ENCODE peak calls at places on chromosomes 11 and 22, in ten cellular contexts. One of them, this sample, is unnamed. For H3K4me1, the result is how much of the 10 kb centered on the place peaks cover.

GRCh38 chr22:42202048-42202447 is 68.4 kb downstream of the TCF20 start:
- DNase-seq in IMR-90: no peak
- DNase-seq in cardiac muscle cell: no peak
- DNase-seq in left ventricle myocardium inferior: no peak
- DNase-seq in neural progenitor cell: no peak
- DNase-seq in spleen: no peak
- DNase-seq in ovary: no peak
- DNase-seq in psoas muscle: no peak
- DNase-seq in heart left ventricle: no peak
- DNase-seq in mesendoderm: no peak
- DNase-seq in this sample: no peak

GRCh38 chr11:45518096-45518852 is 147.1 kb downstream of the CHST1 start:
- DNase-seq in IMR-90: no peak
- DNase-seq in neural progenitor cell: peak
- DNase-seq in heart left ventricle: no peak
- DNase-seq in ovary: no peak
- DNase-seq in left ventricle myocardium inferior: no peak
- DNase-seq in psoas muscle: no peak
- DNase-seq in spleen: no peak
- DNase-seq in cardiac muscle cell: peak
- DNase-seq in mesendoderm: peak
- DNase-seq in this sample: no peak

GRCh38 chr11:44928144-44928543 is 22.5 kb downstream of the TP53I11 start:
- DNase-seq in neural progenitor cell: no peak
- DNase-seq in IMR-90: no peak
- DNase-seq in psoas muscle: no peak
- DNase-seq in mesendoderm: peak
- DNase-seq in heart left ventricle: no peak
- DNase-seq in left ventricle myocardium inferior: no peak
- DNase-seq in ovary: no peak
- DNase-seq in spleen: no peak
- DNase-seq in cardiac muscle cell: no peak
- DNase-seq in this sample: no peak

GRCh38 chr11:76578655-76579046 is 91.9 kb downstream of the LRRC32 start:
- DNase-seq in ovary: peak
- DNase-seq in left ventricle myocardium inferior: peak
- DNase-seq in psoas muscle: peak
- DNase-seq in cardiac muscle cell: no peak
- DNase-seq in mesendoderm: peak
- DNase-seq in spleen: peak
- DNase-seq in heart left ventricle: peak
- DNase-seq in neural progenitor cell: peak
- DNase-seq in IMR-90: no peak
- DNase-seq in this sample: peak

GRCh38 chr22:25496396-25497064 is 67.9 kb upstream of the GRK3 start:
- DNase-seq in neural progenitor cell: no peak
- DNase-seq in heart left ventricle: no peak
- DNase-seq in mesendoderm: no peak
- DNase-seq in ovary: no peak
- DNase-seq in cardiac muscle cell: no peak
- DNase-seq in IMR-90: peak
- DNase-seq in spleen: no peak
- DNase-seq in left ventricle myocardium inferior: no peak
- DNase-seq in psoas muscle: no peak
- DNase-seq in this sample: no peak

GRCh38 chr11:44010789-44011251 is 37.0 kb upstream of the ACCSL start:
- DNase-seq in spleen: no peak
- DNase-seq in IMR-90: peak
- DNase-seq in neural progenitor cell: no peak
- DNase-seq in left ventricle myocardium inferior: no peak
- DNase-seq in ovary: peak
- DNase-seq in psoas muscle: no peak
- DNase-seq in heart left ventricle: no peak
- DNase-seq in mesendoderm: no peak
- DNase-seq in cardiac muscle cell: no peak
- DNase-seq in this sample: no peak

GRCh38 chr22:29689872-29690213 is 30.0 kb upstream of the CABP7 start:
- DNase-seq in psoas muscle: peak
- DNase-seq in mesendoderm: peak
- DNase-seq in left ventricle myocardium inferior: peak
- DNase-seq in heart left ventricle: peak
- DNase-seq in ovary: peak
- DNase-seq in cardiac muscle cell: peak
- DNase-seq in IMR-90: peak
- DNase-seq in neural progenitor cell: peak
- DNase-seq in spleen: peak
- DNase-seq in this sample: no peak

GRCh38 chr22:46911341-46911740 is 148.9 kb downstream of the TBC1D22A start:
- DNase-seq in psoas muscle: no peak
- DNase-seq in left ventricle myocardium inferior: no peak
- DNase-seq in heart left ventricle: no peak
- DNase-seq in spleen: no peak
- DNase-seq in neural progenitor cell: no peak
- DNase-seq in ovary: no peak
- DNase-seq in mesendoderm: no peak
- DNase-seq in IMR-90: no peak
- DNase-seq in cardiac muscle cell: no peak
- DNase-seq in this sample: no peak

GRCh38 chr11:36349345-36350136 is 53.5 kb downstream of the PRR5L start:
- DNase-seq in left ventricle myocardium inferior: no peak
- DNase-seq in ovary: no peak
- DNase-seq in heart left ventricle: no peak
- DNase-seq in psoas muscle: no peak
- DNase-seq in cardiac muscle cell: no peak
- DNase-seq in spleen: no peak
- DNase-seq in neural progenitor cell: peak
- DNase-seq in mesendoderm: no peak
- DNase-seq in IMR-90: no peak
- DNase-seq in this sample: no peak

GRCh38 chr11:17707833-17708232 is 11.5 kb upstream of the MYOD1 start:
- DNase-seq in psoas muscle: no peak
- DNase-seq in heart left ventricle: no peak
- DNase-seq in left ventricle myocardium inferior: no peak
- DNase-seq in ovary: no peak
- DNase-seq in IMR-90: no peak
- DNase-seq in spleen: no peak
- DNase-seq in neural progenitor cell: no peak
- DNase-seq in cardiac muscle cell: no peak
- DNase-seq in mesendoderm: no peak
- DNase-seq in this sample: no peak

GRCh38 chr11:102426000-102426399 is 26.6 kb downstream of the TMEM123 start:
- DNase-seq in neural progenitor cell: no peak
- DNase-seq in IMR-90: no peak
- DNase-seq in heart left ventricle: no peak
- DNase-seq in psoas muscle: no peak
- DNase-seq in mesendoderm: no peak
- DNase-seq in ovary: no peak
- DNase-seq in left ventricle myocardium inferior: no peak
- DNase-seq in spleen: no peak
- DNase-seq in cardiac muscle cell: no peak
- DNase-seq in this sample: no peak

GRCh38 chr11:102429691-102430090 is 22.9 kb downstream of the TMEM123 start:
- DNase-seq in left ventricle myocardium inferior: no peak
- DNase-seq in cardiac muscle cell: no peak
- DNase-seq in ovary: no peak
- DNase-seq in IMR-90: no peak
- DNase-seq in heart left ventricle: no peak
- DNase-seq in spleen: no peak
- DNase-seq in psoas muscle: no peak
- DNase-seq in neural progenitor cell: no peak
- DNase-seq in mesendoderm: no peak
- DNase-seq in this sample: no peak

GRCh38 chr11:102426570-102426969 is 26.0 kb downstream of the TMEM123 start:
- DNase-seq in ovary: no peak
- DNase-seq in heart left ventricle: no peak
- DNase-seq in cardiac muscle cell: no peak
- DNase-seq in left ventricle myocardium inferior: no peak
- DNase-seq in neural progenitor cell: no peak
- DNase-seq in IMR-90: no peak
- DNase-seq in mesendoderm: no peak
- DNase-seq in spleen: no peak
- DNase-seq in psoas muscle: no peak
- DNase-seq in this sample: no peak

GRCh38 chr11:102428696-102429095 is 23.9 kb downstream of the TMEM123 start:
- DNase-seq in heart left ventricle: no peak
- DNase-seq in psoas muscle: no peak
- DNase-seq in IMR-90: no peak
- DNase-seq in ovary: no peak
- DNase-seq in spleen: no peak
- DNase-seq in cardiac muscle cell: no peak
- DNase-seq in mesendoderm: no peak
- DNase-seq in left ventricle myocardium inferior: no peak
- DNase-seq in neural progenitor cell: no peak
- DNase-seq in this sample: no peak

DNA sequence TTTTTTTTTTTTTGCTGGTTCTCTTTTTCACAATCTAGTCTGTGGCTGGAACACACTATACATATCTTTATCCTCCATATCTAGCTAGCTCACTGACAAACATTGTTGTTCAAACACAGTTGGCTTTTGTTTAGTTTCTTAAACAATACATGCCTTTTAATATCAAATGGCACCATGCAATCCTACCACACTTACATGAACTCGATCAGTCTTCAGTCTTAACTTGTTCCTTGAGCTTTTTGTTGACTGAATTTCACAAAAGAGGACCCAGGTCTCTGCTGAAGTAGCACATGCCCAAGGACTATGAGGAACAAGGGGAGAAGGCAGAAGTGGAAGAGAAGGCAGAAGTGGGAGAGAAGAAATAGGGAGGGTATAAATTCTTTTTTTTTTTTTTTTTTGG is 25.5 kb downstream of the TMEM123 start:
- DNase-seq in ovary: no peak
- DNase-seq in IMR-90: no peak
- DNase-seq in psoas muscle: no peak
- DNase-seq in neural progenitor cell: no peak
- DNase-seq in heart left ventricle: no peak
- DNase-seq in mesendoderm: no peak
- DNase-seq in left ventricle myocardium inferior: no peak
- DNase-seq in spleen: no peak
- DNase-seq in cardiac muscle cell: no peak
- DNase-seq in this sample: no peak
- H3K4me1 ChIP-seq in ovary: under half
- H3K4me1 ChIP-seq in IMR-90: under half
- H3K4me1 ChIP-seq in psoas muscle: under half
- H3K4me1 ChIP-seq in neural progenitor cell: under half
- H3K4me1 ChIP-seq in heart left ventricle: under half
- H3K4me1 ChIP-seq in mesendoderm: under half
- H3K4me1 ChIP-seq in left ventricle myocardium inferior: half or more
- H3K4me1 ChIP-seq in spleen: half or more
- H3K4me1 ChIP-seq in cardiac muscle cell: under half
- H3K4me1 ChIP-seq in this sample: under half

GRCh38 chr11:123064268-123064657 is 2.3 kb upstream of the HSPA8 start:
- DNase-seq in ovary: no peak
- DNase-seq in neural progenitor cell: no peak
- DNase-seq in cardiac muscle cell: no peak
- DNase-seq in psoas muscle: no peak
- DNase-seq in IMR-90: no peak
- DNase-seq in left ventricle myocardium inferior: no peak
- DNase-seq in heart left ventricle: no peak
- DNase-seq in mesendoderm: no peak
- DNase-seq in spleen: no peak
- DNase-seq in this sample: no peak
- H3K4me3 ChIP-seq in ovary: no peak
- H3K4me3 ChIP-seq in neural progenitor cell: peak
- H3K4me3 ChIP-seq in cardiac muscle cell: peak
- H3K4me3 ChIP-seq in psoas muscle: peak
- H3K4me3 ChIP-seq in IMR-90: no peak
- H3K4me3 ChIP-seq in left ventricle myocardium inferior: peak
- H3K4me3 ChIP-seq in heart left ventricle: peak
- H3K4me3 ChIP-seq in mesendoderm: no peak
- H3K4me3 ChIP-seq in spleen: no peak
- H3K4me3 ChIP-seq in this sample: no peak

GRCh38 chr11:78166832-78167469 is 21.5 kb downstream of the KCTD21 start:
- DNase-seq in psoas muscle: no peak
- DNase-seq in cardiac muscle cell: peak
- DNase-seq in neural progenitor cell: no peak
- DNase-seq in mesendoderm: no peak
- DNase-seq in left ventricle myocardium inferior: no peak
- DNase-seq in heart left ventricle: no peak
- DNase-seq in IMR-90: no peak
- DNase-seq in ovary: no peak
- DNase-seq in spleen: no peak
- DNase-seq in this sample: no peak
- H3K27ac ChIP-seq in psoas muscle: no peak
- H3K27ac ChIP-seq in cardiac muscle cell: peak
- H3K27ac ChIP-seq in neural progenitor cell: no peak
- H3K27ac ChIP-seq in mesendoderm: no peak
- H3K27ac ChIP-seq in left ventricle myocardium inferior: peak
- H3K27ac ChIP-seq in heart left ventricle: no peak
- H3K27ac ChIP-seq in IMR-90: no peak
- H3K27ac ChIP-seq in ovary: peak
- H3K27ac ChIP-seq in spleen: no peak
- H3K27ac ChIP-seq in this sample: no peak

GRCh38 chr11:2781413-2782274 is 81.8 kb upstream of the KCNQ1OT1 start:
- DNase-seq in left ventricle myocardium inferior: peak
- DNase-seq in mesendoderm: no peak
- DNase-seq in cardiac muscle cell: no peak
- DNase-seq in spleen: peak
- DNase-seq in IMR-90: peak
- DNase-seq in ovary: peak
- DNase-seq in neural progenitor cell: no peak
- DNase-seq in psoas muscle: no peak
- DNase-seq in heart left ventricle: peak
- DNase-seq in this sample: peak
- H3K4me1 ChIP-seq in left ventricle myocardium inferior: half or more
- H3K4me1 ChIP-seq in mesendoderm: under half
- H3K4me1 ChIP-seq in cardiac muscle cell: under half
- H3K4me1 ChIP-seq in spleen: under half
- H3K4me1 ChIP-seq in IMR-90: under half
- H3K4me1 ChIP-seq in ovary: under half
- H3K4me1 ChIP-seq in neural progenitor cell: under half
- H3K4me1 ChIP-seq in psoas muscle: under half
- H3K4me1 ChIP-seq in heart left ventricle: under half
- H3K4me1 ChIP-seq in this sample: under half

GRCh38 chr22:31105282-31105929 is 2.0 kb downstream of the SELENOM start:
- DNase-seq in left ventricle myocardium inferior: no peak
- DNase-seq in IMR-90: no peak
- DNase-seq in spleen: peak
- DNase-seq in mesendoderm: no peak
- DNase-seq in heart left ventricle: no peak
- DNase-seq in cardiac muscle cell: no peak
- DNase-seq in neural progenitor cell: no peak
- DNase-seq in psoas muscle: no peak
- DNase-seq in ovary: no peak
- DNase-seq in this sample: no peak
- H3K4me3 ChIP-seq in left ventricle myocardium inferior: peak
- H3K4me3 ChIP-seq in IMR-90: no peak
- H3K4me3 ChIP-seq in spleen: no peak
- H3K4me3 ChIP-seq in mesendoderm: no peak
- H3K4me3 ChIP-seq in heart left ventricle: no peak
- H3K4me3 ChIP-seq in cardiac muscle cell: no peak
- H3K4me3 ChIP-seq in neural progenitor cell: no peak
- H3K4me3 ChIP-seq in psoas muscle: no peak
- H3K4me3 ChIP-seq in ovary: peak
- H3K4me3 ChIP-seq in this sample: no peak

DNA sequence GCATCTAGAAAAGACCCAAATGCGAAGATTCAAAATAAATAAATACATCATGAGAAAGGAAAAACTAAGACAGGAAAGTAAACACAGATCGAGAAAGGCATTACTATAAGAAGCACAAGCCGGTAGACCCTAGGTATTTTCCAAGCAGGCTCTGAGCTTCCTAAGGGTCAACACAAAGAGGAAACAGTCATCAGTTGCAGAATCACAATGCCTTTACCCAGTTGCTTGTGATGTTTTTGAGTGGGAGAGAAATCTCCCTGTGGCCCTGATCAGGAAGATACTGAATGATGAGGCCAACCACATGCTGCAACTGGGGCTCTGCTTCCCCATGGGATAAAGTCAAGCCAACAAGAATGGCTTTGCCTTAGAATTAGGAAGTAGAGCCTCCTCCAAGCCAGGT is 132.5 kb downstream of the MICAL2 start:
- DNase-seq in psoas muscle: no peak
- DNase-seq in cardiac muscle cell: no peak
- DNase-seq in ovary: no peak
- DNase-seq in mesendoderm: no peak
- DNase-seq in left ventricle myocardium inferior: no peak
- DNase-seq in IMR-90: no peak
- DNase-seq in heart left ventricle: no peak
- DNase-seq in spleen: no peak
- DNase-seq in neural progenitor cell: no peak
- DNase-seq in this sample: no peak
- H3K27ac ChIP-seq in psoas muscle: no peak
- H3K27ac ChIP-seq in cardiac muscle cell: no peak
- H3K27ac ChIP-seq in ovary: no peak
- H3K27ac ChIP-seq in mesendoderm: no peak
- H3K27ac ChIP-seq in left ventricle myocardium inferior: peak
- H3K27ac ChIP-seq in IMR-90: no peak
- H3K27ac ChIP-seq in heart left ventricle: peak
- H3K27ac ChIP-seq in spleen: no peak
- H3K27ac ChIP-seq in neural progenitor cell: no peak
- H3K27ac ChIP-seq in this sample: no peak

This sample was measured in SJSA1.